ENCODE peak calls at places on chromosomes 16 and 17, in four cellular contexts. N, U, C and Z are unnamed samples.
A peak's percentile ranks its signal among the peaks of the same experiment; 100 is the strongest.

GRCh38 chr16:86578499-86579267 is at the start of gene FOXL1:
- DNase-seq in U (no peak), C (no peak), N (no peak), Z (peak; percentile 54)

GRCh38 chr16:9012848-9013507 is 49.3 kb upstream of the USP7 start:
- DNase-seq in U (no peak), C (no peak), N (no peak), Z (no peak)

GRCh38 chr16:53664724-53665345 is 38.8 kb downstream of the RPGRIP1L start:
- DNase-seq in C (no peak), N (no peak), U (no peak), Z (peak; percentile 93)

GRCh38 chr16:84548971-84549844 is 44.7 kb upstream of the MEAK7 start:
- DNase-seq in U (peak; percentile 54), C (no peak), N (no peak), Z (no peak)

GRCh38 chr16:69848635-69849545 is 86.8 kb downstream of the WWP2 start:
- DNase-seq in N (peak; percentile 86), C (no peak), U (peak; percentile 92), Z (peak; percentile 47)

GRCh38 chr17:751269-752001 is 629 bp downstream of the GEMIN4 start:
- DNase-seq in C (peak; percentile 66), N (no peak), U (peak; percentile 69), Z (peak; percentile 39)

GRCh38 chr16:61182416-61182815 is 853.8 kb downstream of the CDH8 start:
- DNase-seq in U (no peak), C (no peak), N (no peak), Z (no peak)

GRCh38 chr17:57782051-57782490 is 37.0 kb upstream of the CCDC182 start:
- DNase-seq in U (no peak), C (peak; percentile 11), N (no peak), Z (no peak)

GRCh38 chr17:4543557-4544026 is 11.6 kb downstream of the MYBBP1A start:
- DNase-seq in C (no peak), U (peak; percentile 55), N (no peak), Z (no peak)

GRCh38 chr17:19986941-19987714 is 9.5 kb upstream of the AKAP10 start:
- DNase-seq in C (no peak), N (no peak), U (no peak), Z (no peak)

GRCh38 chr16:85163278-85164112 is 51.2 kb upstream of the CIBAR2 start:
- DNase-seq in N (no peak), U (peak; percentile 50), C (no peak), Z (no peak)

GRCh38 chr16:67667817-67668494 is 1.3 kb downstream of the C16orf86 start:
- DNase-seq in C (peak; percentile 99), U (peak; percentile 93), N (peak; percentile 85), Z (peak; percentile 83)

GRCh38 chr17:68383443-68384321 is 73.6 kb downstream of the WIPI1 start:
- DNase-seq in U (no peak), N (no peak), C (no peak), Z (peak; percentile 93)

GRCh38 chr16:3950343-3951193 is 70.1 kb upstream of the CREBBP start:
- DNase-seq in C (no peak), N (peak; percentile 91), U (peak; percentile 84), Z (peak; percentile 94)

GRCh38 chr16:25868041-25868600 is 176.4 kb downstream of the HS3ST4 start:
- DNase-seq in U (no peak), N (no peak), C (no peak), Z (no peak)

GRCh38 chr17:40325156-40326013 is 16.4 kb downstream of the RARA start:
- DNase-seq in C (peak; percentile 46), U (peak; percentile 34), N (no peak), Z (no peak)

GRCh38 chr16:3035972-3036725 is 595 bp downstream of the BICDL2 start:
- DNase-seq in U (no peak), N (no peak), C (no peak), Z (no peak)

GRCh38 chr16:55249361-55249760 is 74.6 kb upstream of the IRX6 start:
- DNase-seq in N (no peak), C (no peak), U (no peak), Z (no peak)

GRCh38 chr17:34384822-34385605 is 22.0 kb upstream of the CCL1 start:
- DNase-seq in U (no peak), C (no peak), N (no peak), Z (no peak)

GRCh38 chr17:214881-215331 is 33.5 kb upstream of the DOC2B start:
- DNase-seq in N (no peak), U (peak; percentile 65), C (no peak), Z (no peak)

GRCh38 chr16:69399361-69399760 is 13.6 kb upstream of the TERF2 start:
- DNase-seq in C (no peak), U (no peak), N (no peak), Z (peak; percentile 46)

GRCh38 chr17:75102385-75102821 is 7.4 kb upstream of the ARMC7 start:
- DNase-seq in C (peak; percentile 78), U (no peak), N (no peak), Z (no peak)

GRCh38 chr17:80035687-80035936 is at the start of gene TBC1D16:
- DNase-seq in C (no peak), N (no peak), U (no peak), Z (no peak)

GRCh38 chr17:76566988-76567431 is 18.6 kb downstream of the ST6GALNAC2 start:
- DNase-seq in C (no peak), U (no peak), N (no peak), Z (no peak)

GRCh38 chr17:33200587-33200986 is 92.5 kb downstream of the ASIC2 start:
- DNase-seq in C (peak; percentile 5), U (no peak), N (no peak), Z (peak; percentile 5)

GRCh38 chr17:17590141-17590735 is 1.3 kb downstream of the PEMT start:
- DNase-seq in C (no peak), U (no peak), N (no peak), Z (no peak)

GRCh38 chr16:65717006-65717720 is 595.3 kb upstream of the CDH11 start:
- DNase-seq in U (no peak), C (no peak), N (no peak), Z (peak; percentile 76)

GRCh38 chr17:60864674-60865080 is 187.0 kb downstream of the BCAS3 start:
- DNase-seq in U (no peak), N (no peak), C (no peak), Z (no peak)

GRCh38 chr17:47810200-47810821 is 11.3 kb downstream of the OSBPL7 start:
- DNase-seq in N (peak; percentile 58), U (no peak), C (no peak), Z (peak; percentile 86)

GRCh38 chr16:81601601-81602251 is 157.1 kb downstream of the CMIP start:
- DNase-seq in U (no peak), N (no peak), C (no peak), Z (no peak)

GRCh38 chr17:59695943-59696681 is 11.1 kb downstream of the PTRH2 start:
- DNase-seq in N (no peak), U (no peak), C (no peak), Z (peak; percentile 34)

GRCh38 chr17:41932821-41933389 is 2.5 kb downstream of the ODAD4 start:
- DNase-seq in N (no peak), C (peak; percentile 28), U (no peak), Z (no peak)

GRCh38 chr17:21058098-21058893 is 15.5 kb upstream of the USP22 start:
- DNase-seq in U (no peak), N (no peak), C (no peak), Z (peak; percentile 55)

GRCh38 chr16:88811600-88811849 is 203 bp downstream of the APRT start:
- DNase-seq in N (no peak), C (no peak), U (no peak), Z (no peak)

GRCh38 chr16:48676836-48677235 is 66.9 kb upstream of the N4BP1 start:
- DNase-seq in C (no peak), N (no peak), U (no peak), Z (peak; percentile 25)